ENCODE peak calls at places on chromosome 6, in eight cellular contexts. A is dorsolateral prefrontal cortex; T is CD4-positive, alpha-beta T cell; P is progenitor cell of endocrine pancreas; V is mucosa of descending colon; M is adrenal gland; D is activated CD8-positive, alpha-beta T cell treated with anti-CD3 and anti-CD28 coated beads for 36 hours; B is body of pancreas. G is an unnamed sample.

GRCh38 chr6:53417141-53417540 is 68.4 kb upstream of the ELOVL5 start:
- DNase-seq in A (no peak), T (no peak), P (no peak), V (no peak), M (no peak), D (no peak), B (no peak), G (no peak)

GRCh38 chr6:123788319-123788718 is 15.3 kb upstream of the NKAIN2 start:
- DNase-seq in A (no peak), T (no peak), P (no peak), V (no peak), M (no peak), D (no peak), B (no peak), G (no peak)

GRCh38 chr6:89298680-89299450 is 16.2 kb downstream of the GABRR2 start:
- DNase-seq in A (no peak), T (no peak), P (no peak), V (no peak), M (no peak), D (peak), B (no peak), G (no peak)

GRCh38 chr6:107564223-107564855 is 74.4 kb downstream of the SOBP start:
- DNase-seq in A (no peak), T (no peak), P (no peak), V (no peak), M (no peak), D (no peak), B (no peak), G (no peak)

GRCh38 chr6:64522859-64523258 is 887.3 kb downstream of the PHF3 start:
- DNase-seq in A (no peak), T (no peak), P (no peak), V (no peak), M (no peak), D (no peak), B (no peak), G (no peak)

GRCh38 chr6:124881898-124882579 is 80.2 kb upstream of the RNF217 start:
- DNase-seq in A (no peak), T (no peak), P (no peak), V (no peak), M (peak), D (no peak), B (no peak), G (no peak)

GRCh38 chr6:108247965-108248536 is 12.8 kb downstream of the SNX3 start:
- DNase-seq in A (no peak), T (no peak), P (no peak), V (no peak), M (no peak), D (peak), B (no peak), G (no peak)

GRCh38 chr6:43708857-43709653 is 21.5 kb upstream of the MRPS18A start:
- DNase-seq in A (no peak), T (no peak), P (no peak), V (no peak), M (peak), D (peak), B (no peak), G (no peak)

GRCh38 chr6:11460001-11460668 is 77.4 kb upstream of the TMEM170B start:
- DNase-seq in A (no peak), T (no peak), P (no peak), V (no peak), M (no peak), D (peak), B (no peak), G (no peak)

GRCh38 chr6:112218563-112218962 is 35.8 kb downstream of the LAMA4 start:
- DNase-seq in A (no peak), T (no peak), P (no peak), V (no peak), M (peak), D (no peak), B (no peak), G (no peak)

GRCh38 chr6:132392792-132393191 is 8.5 kb downstream of the MOXD1 start:
- DNase-seq in A (no peak), T (no peak), P (no peak), V (no peak), M (peak), D (no peak), B (no peak), G (no peak)
- TF ChIP-seq CTCF in A (no peak), T (no peak), P (peak), V (no peak), M (peak), D (peak), B (no peak), G (no peak)

GRCh38 chr6:161748535-161749386 is 474.9 kb upstream of the AGPAT4 start:
- DNase-seq in A (peak), T (no peak), P (peak), V (no peak), M (peak), D (peak), B (peak), G (peak)
- TF ChIP-seq CTCF in A (peak), T (no peak), P (peak), V (no peak), M (peak), D (peak), B (peak), G (peak)

GRCh38 chr6:133388731-133389130 is 147.6 kb downstream of the EYA4 start:
- DNase-seq in A (no peak), T (no peak), P (no peak), V (no peak), M (no peak), D (no peak), B (no peak), G (no peak)
- TF ChIP-seq CTCF in A (no peak), T (no peak), P (no peak), V (no peak), M (no peak), D (no peak), B (no peak), G (no peak)

DNA sequence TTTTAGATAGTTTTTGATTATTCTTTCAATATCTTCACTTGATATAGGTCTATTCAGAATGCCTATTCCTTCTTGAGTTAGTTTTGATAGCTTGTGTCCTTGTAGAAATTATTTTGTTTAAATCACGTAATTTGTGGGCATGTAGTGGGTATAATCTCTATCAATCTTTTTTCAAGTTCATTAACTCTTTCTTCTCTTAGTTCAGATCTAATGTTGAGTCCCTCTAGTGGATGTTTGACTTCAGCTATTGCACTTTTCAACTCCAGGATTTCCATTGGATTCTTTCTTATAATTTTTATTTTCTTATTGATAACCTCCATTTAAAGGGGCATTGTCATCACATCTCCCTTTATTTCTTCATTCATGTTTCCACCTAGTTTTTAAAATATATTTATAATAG is 135.6 kb downstream of the COL12A1 start:
- DNase-seq in A (no peak), T (no peak), P (no peak), V (no peak), M (no peak), D (no peak), B (no peak), G (no peak)
- TF ChIP-seq CTCF in A (no peak), T (no peak), P (no peak), V (no peak), M (no peak), D (no peak), B (no peak), G (no peak)

GRCh38 chr6:70524721-70525286 is 41.9 kb upstream of the SDHAF4 start:
- DNase-seq in A (no peak), T (no peak), P (no peak), V (no peak), M (no peak), D (no peak), B (no peak), G (no peak)

DNA sequence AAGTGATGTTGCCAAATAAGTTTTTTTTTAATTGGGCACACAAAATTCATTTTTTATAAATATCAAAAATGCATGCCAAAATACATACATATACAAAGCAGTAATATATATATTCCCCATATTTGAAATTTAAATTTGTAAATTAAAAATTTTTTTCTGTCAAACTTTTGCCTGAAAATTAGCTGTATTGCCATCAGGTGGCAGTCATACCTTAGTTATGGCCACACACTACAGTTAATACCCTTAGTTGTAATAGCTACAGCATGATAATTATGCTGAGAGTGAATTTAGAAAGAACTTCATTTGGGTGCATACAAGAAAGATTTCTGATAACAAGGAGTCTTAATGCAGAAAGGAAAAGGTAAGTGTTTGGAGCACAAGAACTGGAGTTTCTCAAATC is 46.2 kb upstream of the SDHAF4 start:
- DNase-seq in A (no peak), T (no peak), P (no peak), V (no peak), M (no peak), D (no peak), B (no peak), G (peak)
- TF ChIP-seq CTCF in A (no peak), T (peak), P (peak), V (no peak), M (peak), D (no peak), B (no peak), G (peak)

GRCh38 chr6:26202811-26203583 is 115.8 kb downstream of the HFE start:
- DNase-seq in A (no peak), T (no peak), P (no peak), V (no peak), M (no peak), D (no peak), B (no peak), G (no peak)

GRCh38 chr6:26205625-26206574 is 118.7 kb downstream of the HFE start:
- DNase-seq in A (no peak), T (no peak), P (no peak), V (no peak), M (no peak), D (no peak), B (no peak), G (peak)

GRCh38 chr6:26205161-26205624 is 118.0 kb downstream of the HFE start:
- DNase-seq in A (peak), T (peak), P (no peak), V (peak), M (peak), D (peak), B (peak), G (peak)

GRCh38 chr6:26202201-26202611 is 115.0 kb downstream of the HFE start:
- DNase-seq in A (no peak), T (no peak), P (no peak), V (no peak), M (no peak), D (no peak), B (no peak), G (no peak)

DNA sequence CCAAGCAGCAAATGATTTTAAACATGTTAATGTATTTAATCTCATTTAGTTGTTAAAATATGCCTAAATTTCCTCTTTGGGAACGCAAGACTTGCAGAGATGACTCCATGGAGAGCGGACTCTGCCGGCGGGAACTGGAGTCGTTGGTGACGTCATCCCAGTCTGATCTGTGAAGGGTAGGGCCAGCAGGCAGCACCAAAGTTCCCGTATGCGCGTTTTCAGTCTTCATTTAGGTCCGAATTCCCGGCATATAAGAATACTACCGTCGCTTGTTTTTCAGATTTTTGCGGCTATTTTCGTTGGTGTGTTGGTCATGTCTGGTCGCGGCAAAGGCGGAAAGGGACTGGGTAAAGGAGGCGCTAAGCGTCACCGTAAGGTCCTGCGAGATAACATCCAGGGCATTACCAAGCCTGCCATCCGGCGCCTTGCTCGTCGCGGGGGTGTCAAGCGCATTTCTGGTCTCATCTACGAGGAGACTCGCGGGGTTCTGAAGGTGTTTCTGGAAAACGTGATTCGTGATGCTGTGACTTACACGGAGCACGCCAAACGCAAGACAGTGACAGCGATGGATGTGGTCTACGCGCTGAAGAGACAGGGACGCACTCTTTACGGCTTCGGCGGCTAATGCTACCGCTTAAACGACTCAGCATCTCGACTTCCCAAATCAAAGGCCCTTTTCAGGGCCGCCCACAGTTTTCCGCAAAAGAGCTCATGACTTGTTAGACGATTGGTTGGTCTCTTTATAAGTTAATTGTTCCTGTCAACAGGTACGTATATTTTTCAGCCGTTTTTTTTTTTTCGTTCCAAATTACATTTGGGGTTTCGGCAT is 117.3 kb downstream of the HFE start:
- DNase-seq in A (peak), T (peak), P (peak), V (peak), M (peak), D (peak), B (peak), G (peak)
- TF ChIP-seq CTCF in A (peak), T (peak), P (peak), V (peak), M (peak), D (no peak), B (no peak), G (peak)

GRCh38 chr6:1960484-1961142 is 284.8 kb downstream of the GMDS start:
- DNase-seq in A (no peak), T (no peak), P (no peak), V (no peak), M (no peak), D (no peak), B (no peak), G (no peak)

GRCh38 chr6:1966713-1967112 is 278.7 kb downstream of the GMDS start:
- DNase-seq in A (no peak), T (no peak), P (no peak), V (no peak), M (no peak), D (no peak), B (no peak), G (no peak)

GRCh38 chr6:1962201-1962600 is 283.2 kb downstream of the GMDS start:
- DNase-seq in A (no peak), T (no peak), P (no peak), V (no peak), M (no peak), D (no peak), B (no peak), G (no peak)

GRCh38 chr6:1970151-1970561 is 275.2 kb downstream of the GMDS start:
- DNase-seq in A (no peak), T (no peak), P (no peak), V (no peak), M (no peak), D (no peak), B (no peak), G (no peak)

GRCh38 chr6:1965596-1966224 is 279.7 kb downstream of the GMDS start:
- DNase-seq in A (no peak), T (no peak), P (no peak), V (no peak), M (no peak), D (no peak), B (no peak), G (no peak)
- TF ChIP-seq CTCF in A (no peak), T (no peak), P (no peak), V (no peak), M (no peak), D (no peak), B (no peak), G (no peak)

GRCh38 chr6:51541847-51542246 is 545.6 kb downstream of the PKHD1 start:
- DNase-seq in A (no peak), T (no peak), P (no peak), V (no peak), M (no peak), D (no peak), B (no peak), G (no peak)
- TF ChIP-seq CTCF in A (peak), T (no peak), P (no peak), V (no peak), M (peak), D (no peak), B (no peak), G (no peak)

GRCh38 chr6:129599467-129599866 is 110.5 kb downstream of the ARHGAP18 start:
- DNase-seq in A (no peak), T (no peak), P (no peak), V (no peak), M (no peak), D (no peak), B (no peak), G (no peak)

GRCh38 chr6:129597023-129597713 is 112.8 kb downstream of the ARHGAP18 start:
- DNase-seq in A (no peak), T (no peak), P (no peak), V (no peak), M (no peak), D (no peak), B (no peak), G (no peak)

GRCh38 chr6:129603731-129604130 is 106.2 kb downstream of the ARHGAP18 start:
- DNase-seq in A (no peak), T (no peak), P (no peak), V (no peak), M (no peak), D (no peak), B (no peak), G (no peak)

GRCh38 chr6:129601323-129601722 is 108.7 kb downstream of the ARHGAP18 start:
- DNase-seq in A (no peak), T (no peak), P (no peak), V (no peak), M (no peak), D (no peak), B (no peak), G (no peak)

DNA sequence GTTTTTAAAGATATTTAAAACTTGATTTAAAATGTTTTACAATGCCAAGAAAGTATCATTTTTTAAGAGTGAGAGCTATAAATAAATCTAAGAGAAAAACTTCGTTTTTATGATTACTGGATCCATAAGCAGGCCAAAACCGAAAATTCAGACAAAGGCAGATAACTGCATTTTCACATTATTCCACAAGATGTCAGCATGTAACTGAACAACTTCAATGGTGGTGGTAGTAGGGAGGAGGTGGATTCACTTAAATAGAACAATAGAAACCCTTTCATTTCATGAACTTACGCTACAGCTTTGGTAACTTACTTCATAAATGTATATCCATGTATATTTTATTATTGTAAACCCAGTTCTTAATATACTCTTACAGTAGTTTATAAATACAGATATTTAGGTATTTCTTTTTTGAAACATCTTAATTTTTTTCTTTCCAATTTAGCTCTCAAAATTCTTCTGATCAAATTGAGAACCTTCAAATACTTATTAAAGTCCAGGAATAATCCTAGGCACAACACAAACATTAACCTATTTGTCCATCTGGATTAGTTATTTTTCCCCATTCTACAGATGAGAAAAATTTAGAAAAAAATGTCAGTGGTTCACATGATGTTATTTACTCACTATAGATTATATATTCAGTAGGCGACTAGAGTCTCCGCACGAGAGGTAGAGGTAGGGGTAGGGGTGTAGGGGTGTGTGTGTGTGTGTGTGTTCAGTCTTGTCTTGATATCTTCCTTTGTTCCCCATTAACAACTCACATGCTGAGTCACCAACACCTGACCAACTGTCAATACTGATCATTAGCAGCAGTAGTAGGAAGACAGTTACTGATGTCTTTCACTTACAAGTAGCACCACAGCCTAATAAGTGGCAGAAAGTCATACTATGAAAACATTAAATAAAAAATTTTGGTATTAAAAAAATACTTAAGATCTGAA is 111.5 kb downstream of the ARHGAP18 start:
- DNase-seq in A (no peak), T (no peak), P (no peak), V (no peak), M (no peak), D (no peak), B (no peak), G (peak)
- TF ChIP-seq CTCF in A (peak), T (peak), P (peak), V (peak), M (peak), D (peak), B (peak), G (peak)

DNA sequence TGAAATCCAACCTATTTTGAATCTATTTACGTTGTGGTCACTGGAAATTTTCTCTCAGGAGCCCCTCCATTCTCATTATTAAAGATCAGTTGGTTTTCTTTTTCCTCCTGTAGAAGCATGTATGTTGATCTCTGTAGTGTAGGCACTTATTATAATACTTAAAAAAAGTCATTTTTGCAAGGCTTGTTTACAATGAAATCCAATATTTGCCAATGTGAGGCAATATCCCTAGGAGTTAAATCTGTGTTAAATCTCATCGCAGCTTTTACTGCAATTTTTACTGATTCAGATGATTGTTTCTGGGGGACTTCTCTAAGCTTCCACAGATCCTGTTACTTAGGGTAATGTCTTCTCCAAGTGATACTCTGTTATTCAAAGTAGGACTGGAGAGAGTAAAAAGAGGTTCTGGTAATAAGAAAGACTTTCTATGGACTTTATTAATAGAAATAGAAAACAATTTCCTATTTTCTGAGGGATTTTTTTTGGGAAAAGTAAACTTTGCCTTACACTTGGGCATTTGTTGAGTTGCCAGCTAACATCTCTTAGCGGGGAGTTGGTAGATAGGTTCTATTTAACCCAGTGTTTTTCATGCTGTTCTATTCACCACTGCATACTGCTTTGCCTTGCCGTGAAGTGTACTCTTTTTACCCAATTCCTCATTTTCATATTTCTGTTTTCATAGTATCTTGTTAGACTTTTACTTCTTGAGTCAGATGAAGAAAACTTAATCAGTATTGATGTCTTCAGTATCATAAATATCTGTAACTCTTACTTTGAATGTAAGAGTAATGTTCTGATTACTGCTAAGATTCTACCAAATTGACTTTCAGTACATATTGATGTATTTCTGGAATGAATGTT is 48.6 kb downstream of the CDKAL1 start:
- DNase-seq in A (no peak), T (no peak), P (no peak), V (no peak), M (no peak), D (no peak), B (no peak), G (no peak)
- TF ChIP-seq CTCF in A (no peak), T (no peak), P (no peak), V (no peak), M (no peak), D (no peak), B (no peak), G (no peak)